ENCODE peak calls at places on chromosome 11, in nine cellular contexts. C, K, J, T, G, E, P, R and N are unnamed samples.
A peak's percentile ranks its signal among the peaks of the same experiment; 100 is the strongest.

GRCh38 chr11:123677510-123677909 is 23.1 kb upstream of the SCN3B start:
- DNase-seq in C (no peak), P (no peak), T (no peak), G (no peak), K (no peak), E (no peak), R (no peak), J (no peak), N (no peak)

GRCh38 chr11:61949169-61950034 is 749 bp upstream of the BEST1 start:
- DNase-seq in T (no peak), J (peak; percentile 90), G (no peak), C (peak; percentile 76), P (no peak), E (peak; percentile 92), K (peak; percentile 82), R (no peak), N (peak; percentile 42)

GRCh38 chr11:1906146-1906545 is 13.4 kb upstream of the TNNT3 start:
- DNase-seq in J (no peak), P (no peak), C (no peak), T (no peak), E (no peak), G (no peak), R (no peak), K (no peak), N (no peak)

GRCh38 chr11:65575568-65576231 is at the start of gene EHBP1L1:
- DNase-seq in C (peak; percentile 49), P (peak; percentile 80), E (peak; percentile 68), K (no peak), G (peak; percentile 82), T (peak; percentile 95), J (peak; percentile 81), R (no peak), N (peak; percentile 45)

GRCh38 chr11:19367051-19367709 is 126.4 kb upstream of the E2F8 start:
- DNase-seq in E (no peak), C (no peak), R (no peak), J (no peak), G (no peak), T (no peak), P (no peak), K (peak; percentile 61), N (peak; percentile 18)

GRCh38 chr11:116578971-116579687 is 193.7 kb downstream of the BUD13 start:
- DNase-seq in E (no peak), C (no peak), K (no peak), T (no peak), J (no peak), R (no peak), G (no peak), P (no peak), N (no peak)

GRCh38 chr11:126834573-126834972 is 166.0 kb downstream of the KIRREL3 start:
- DNase-seq in G (no peak), T (no peak), R (no peak), K (no peak), J (no peak), E (no peak), C (no peak), P (no peak), N (no peak)

GRCh38 chr11:134024420-134025085 is 44.3 kb upstream of the JAM3 start:
- DNase-seq in C (no peak), P (no peak), K (no peak), G (peak; percentile 37), E (no peak), J (no peak), T (no peak), R (no peak), N (no peak)

GRCh38 chr11:69312418-69313399 is 18.8 kb downstream of the MYEOV start:
- DNase-seq in C (no peak), T (no peak), J (no peak), G (no peak), E (no peak), K (no peak), R (peak; percentile 50), P (no peak), N (peak; percentile 10)

GRCh38 chr11:86524603-86525352 is 147.6 kb downstream of the ME3 start:
- DNase-seq in T (no peak), K (no peak), J (no peak), E (no peak), P (no peak), C (no peak), G (no peak), R (no peak), N (no peak)

GRCh38 chr11:61895718-61896059 is 4.3 kb upstream of the FADS3 start:
- DNase-seq in R (no peak), E (no peak), G (no peak), K (no peak), C (no peak), P (no peak), T (no peak), J (no peak), N (no peak)

GRCh38 chr11:71342116-71342515 is 89.7 kb upstream of the SHANK2 start:
- DNase-seq in T (peak; percentile 31), G (no peak), J (no peak), E (no peak), C (no peak), K (no peak), R (no peak), P (no peak), N (no peak)

GRCh38 chr11:70954471-70954870 is 297.9 kb downstream of the SHANK2 start:
- DNase-seq in C (no peak), R (no peak), P (no peak), E (no peak), K (no peak), J (no peak), T (no peak), G (peak; percentile 38), N (peak; percentile 83)

GRCh38 chr11:104060820-104061219 is 24.4 kb downstream of the DDI1 start:
- DNase-seq in G (no peak), C (no peak), T (no peak), R (no peak), J (no peak), P (no peak), E (no peak), K (no peak), N (no peak)

GRCh38 chr11:122068096-122068495 is 47.9 kb downstream of the BLID start:
- DNase-seq in K (no peak), T (no peak), G (no peak), C (no peak), J (no peak), P (no peak), E (no peak), R (no peak), N (no peak)
- H3K4me3 ChIP-seq in K (no peak overlapping the region), T (no peak overlapping the region), G (no peak overlapping the region), C (no peak overlapping the region), J (no peak overlapping the region), P (no peak overlapping the region), E (no peak overlapping the region), R (no peak overlapping the region), N (no peak overlapping the region)

GRCh38 chr11:64230985-64231365 is 627 bp downstream of the DNAJC4 start:
- DNase-seq in G (no peak), K (no peak), J (peak; percentile 50), P (no peak), E (peak; percentile 37), C (no peak), R (no peak), T (no peak), N (no peak)
- TF ChIP-seq POLR2A in G (no peak), K (no peak), J (no peak), P (no peak), E (no peak), C (no peak), R (no peak), T (no peak), N (no peak)

DNA sequence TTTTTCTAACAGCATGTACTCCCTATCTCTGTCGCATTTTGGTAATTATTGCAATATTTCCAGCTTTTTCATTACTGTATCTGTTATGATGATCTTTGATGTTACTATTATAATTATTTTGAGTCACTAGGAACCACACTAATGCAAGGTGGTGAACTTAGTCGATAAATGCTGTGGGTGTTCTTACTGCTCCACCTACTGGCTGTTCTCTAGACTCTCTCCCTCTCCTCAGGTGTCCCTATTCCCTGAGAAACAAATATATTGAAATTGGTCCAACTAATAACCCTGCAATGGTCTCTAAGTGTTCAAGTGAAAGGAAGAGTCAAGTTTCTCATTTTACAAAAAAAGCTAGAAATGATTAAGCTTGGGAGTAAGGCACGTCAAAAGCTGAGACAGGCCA is 10.5 kb downstream of the ARL14EP start:
- DNase-seq in R (no peak), T (no peak), P (no peak), J (peak; percentile 10), G (no peak), E (no peak), K (no peak), C (no peak), N (no peak)
- TF ChIP-seq CTCF in R (no peak), T (no peak), P (peak; percentile 19), J (peak; percentile 15), G (peak; percentile 33), E (no peak), K (no peak), C (no peak), N (peak; percentile 31)

GRCh38 chr11:63999349-64000025 is 13.2 kb downstream of the OTUB1 start:
- DNase-seq in K (peak; percentile 70), E (peak; percentile 66), C (no peak), J (peak; percentile 63), T (peak; percentile 87), R (peak; percentile 83), G (no peak), P (peak; percentile 85), N (peak; percentile 91)

GRCh38 chr11:64000026-64000739 is 13.9 kb downstream of the OTUB1 start:
- DNase-seq in T (peak; percentile 94), C (peak; percentile 49), P (peak; percentile 80), G (peak; percentile 71), K (no peak), J (no peak), E (peak; percentile 77), R (peak; percentile 65), N (peak; percentile 70)

GRCh38 chr11:64001552-64002427 is 15.6 kb downstream of the OTUB1 start:
- DNase-seq in P (no peak), K (no peak), T (peak; percentile 83), R (no peak), J (no peak), C (no peak), E (peak; percentile 56), G (no peak), N (no peak)

GRCh38 chr11:63998558-63999348 is 12.5 kb downstream of the OTUB1 start:
- DNase-seq in J (no peak), P (peak; percentile 65), E (no peak), G (no peak), T (peak; percentile 85), R (no peak), C (no peak), K (no peak), N (no peak)

DNA sequence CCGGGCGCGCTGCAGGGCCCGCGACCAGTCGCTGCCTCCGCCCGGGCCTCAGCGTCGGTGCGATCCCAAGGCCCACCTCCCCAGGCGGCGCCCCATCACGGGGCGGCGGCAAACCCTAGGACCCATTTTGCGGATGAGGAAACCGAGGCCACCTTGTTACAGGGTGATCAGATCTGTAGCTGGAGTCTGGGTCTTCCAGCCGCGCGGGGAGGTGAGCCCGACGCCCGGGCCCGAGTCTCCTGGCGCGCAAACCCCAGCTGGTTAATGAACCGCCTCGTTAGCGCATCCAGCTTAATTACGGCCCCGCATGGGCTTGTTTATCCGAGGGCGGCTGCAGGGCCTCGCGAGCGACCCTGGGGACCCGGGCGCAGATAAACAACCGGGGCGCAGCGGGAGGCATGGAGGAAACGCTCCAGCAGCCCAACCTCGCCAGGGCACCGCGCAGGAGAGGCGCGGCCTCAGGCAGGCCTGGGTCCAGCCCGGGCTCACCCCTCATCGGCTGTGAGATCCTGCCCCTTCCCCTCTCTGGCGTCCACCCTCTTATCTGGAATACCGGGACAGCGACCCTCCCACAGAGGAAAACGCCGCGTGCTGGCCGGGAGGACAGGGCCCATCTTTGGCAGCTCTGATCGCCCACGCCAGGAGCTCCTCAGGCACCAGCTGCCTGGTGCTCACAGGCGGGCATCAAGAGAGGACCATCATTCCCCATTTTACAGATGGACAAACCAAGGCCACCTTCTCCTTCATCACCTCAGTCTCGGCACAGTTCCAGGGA is 14.7 kb downstream of the OTUB1 start:
- DNase-seq in T (no peak), G (no peak), R (no peak), E (peak; percentile 31), C (no peak), P (no peak), K (no peak), J (no peak), N (no peak)
- H3K4me3 ChIP-seq in T (peak overlapping the region; percentile 52), G (peak overlapping the region; percentile 32), R (peak overlapping the region; percentile 27), E (peak overlapping the region; percentile 25), C (peak overlapping the region; percentile 47), P (peak overlapping the region; percentile 19), K (no peak overlapping the region), J (no peak overlapping the region), N (peak overlapping the region; percentile 6)